ENCODE peak calls at places on chromosomes 12 and 14, in nine cellular contexts. J is omental fat pad; B is coronary artery; U is NCI-H1436; O is KBM-7; Z is stimulated activated CD8-positive, alpha-beta memory T cell treated with anti-CD3 and anti-CD28 coated beads, Interleukin-4, amount 100 ng/mL, for 48 hours; Q is NCI-H510A; L is AG09309; A is mesothelial cell of epicardium. P is an unnamed sample.

GRCh38 chr14:92400579-92401444 is 77.8 kb downstream of the SLC24A4 start:
- DNase-seq in J (no peak), B (no peak), U (no peak), O (no peak), Z (no peak), Q (no peak), L (no peak), A (no peak), P (peak; percentile 50)

GRCh38 chr12:113403435-113404415 is at the start of gene SDS:
- DNase-seq in J (no peak), B (no peak), U (no peak), O (peak; percentile 89), Z (no peak), Q (no peak), L (no peak), A (no peak), P (no peak)

GRCh38 chr14:93148979-93149378 is 33.3 kb upstream of the ITPK1 start:
- DNase-seq in J (no peak), B (no peak), U (no peak), O (no peak), Z (no peak), Q (no peak), L (no peak), A (no peak), P (no peak)

GRCh38 chr12:49566361-49566760 is 1.6 kb downstream of the MCRS1 start:
- DNase-seq in J (no peak), B (no peak), U (no peak), O (no peak), Z (no peak), Q (no peak), L (no peak), A (no peak), P (no peak)

GRCh38 chr14:55581011-55581806 is 1.2 kb downstream of the KTN1 start:
- DNase-seq in J (no peak), B (no peak), U (peak; percentile 9), O (peak; percentile 62), Z (peak; percentile 67), Q (no peak), L (no peak), A (no peak), P (no peak)

GRCh38 chr14:102930138-102930752 is 7.8 kb downstream of the AMN start:
- DNase-seq in J (no peak), B (no peak), U (peak; percentile 19), O (no peak), Z (no peak), Q (no peak), L (no peak), A (no peak), P (no peak)

GRCh38 chr14:101361044-101361443 is 200.3 kb upstream of the DIO3 start:
- DNase-seq in J (no peak), B (peak; percentile 69), U (no peak), O (no peak), Z (no peak), Q (no peak), L (no peak), A (no peak), P (no peak)

GRCh38 chr14:77965919-77966435 is 166.1 kb downstream of the ADCK1 start:
- DNase-seq in J (no peak), B (no peak), U (peak; percentile 39), O (peak; percentile 93), Z (no peak), Q (peak; percentile 40), L (no peak), A (no peak), P (no peak)

GRCh38 chr14:24132061-24132685 is 1.7 kb downstream of the FITM1 start:
- DNase-seq in J (no peak), B (no peak), U (no peak), O (no peak), Z (peak; percentile 45), Q (peak; percentile 52), L (no peak), A (no peak), P (no peak)

GRCh38 chr12:3527181-3527580 is 36.2 kb downstream of the PRMT8 start:
- DNase-seq in J (no peak), B (no peak), U (no peak), O (no peak), Z (no peak), Q (no peak), L (peak; percentile 48), A (no peak), P (no peak)

P was measured in D721Med.